ENCODE peak calls at places on chromosomes 11 and 22, in four cellular contexts. A is aorta, F is SK-N-SH, E is foreskin keratinocyte. X is an unnamed sample. For H3K4me1, the result is how much of the 10 kb centered on the place peaks cover.

GRCh38 chr11:102831128-102831708 is 12.2 kb downstream of the MMP3 start:
- DNase-seq in A (peak), E (no peak), F (peak), X (peak)

GRCh38 chr11:105000797-105001196 is 22.2 kb downstream of the CASP5 start:
- DNase-seq in A (peak), E (no peak), F (no peak), X (no peak)

GRCh38 chr11:15266999-15267398 is 152.3 kb downstream of the INSC start:
- DNase-seq in A (no peak), F (no peak), E (no peak), X (no peak)

GRCh38 chr22:36413022-36413770 is 25.4 kb upstream of the MYH9 start:
- DNase-seq in E (no peak), A (no peak), F (no peak), X (no peak)

GRCh38 chr11:68842427-68843051 is 823 bp upstream of the CPT1A start:
- DNase-seq in F (no peak), A (no peak), E (no peak), X (no peak)

GRCh38 chr11:17544181-17544622 is at the start of gene USH1C:
- DNase-seq in A (no peak), F (peak), E (no peak), X (peak)

GRCh38 chr11:76781861-76782500 is 1.2 kb upstream of the TSKU start:
- DNase-seq in F (no peak), A (peak), E (no peak), X (peak)

GRCh38 chr22:24137595-24137994 is 43.7 kb upstream of the SUSD2 start:
- DNase-seq in F (no peak), E (no peak), A (no peak), X (no peak)

GRCh38 chr22:44130076-44130711 is 50.5 kb upstream of the PARVG start:
- DNase-seq in E (peak), F (peak), A (no peak), X (no peak)

GRCh38 chr11:46350695-46351094 is 3.4 kb downstream of the DGKZ start:
- DNase-seq in F (no peak), E (no peak), A (no peak), X (no peak)

GRCh38 chr11:46351606-46352005 is 4.3 kb downstream of the DGKZ start:
- DNase-seq in A (no peak), F (no peak), E (no peak), X (no peak)

GRCh38 chr11:46352063-46352841 is 5.0 kb downstream of the DGKZ start:
- DNase-seq in F (peak), A (no peak), E (no peak), X (no peak)

GRCh38 chr11:46348986-46349401 is 1.7 kb downstream of the DGKZ start:
- DNase-seq in E (no peak), F (no peak), A (no peak), X (no peak)

DNA sequence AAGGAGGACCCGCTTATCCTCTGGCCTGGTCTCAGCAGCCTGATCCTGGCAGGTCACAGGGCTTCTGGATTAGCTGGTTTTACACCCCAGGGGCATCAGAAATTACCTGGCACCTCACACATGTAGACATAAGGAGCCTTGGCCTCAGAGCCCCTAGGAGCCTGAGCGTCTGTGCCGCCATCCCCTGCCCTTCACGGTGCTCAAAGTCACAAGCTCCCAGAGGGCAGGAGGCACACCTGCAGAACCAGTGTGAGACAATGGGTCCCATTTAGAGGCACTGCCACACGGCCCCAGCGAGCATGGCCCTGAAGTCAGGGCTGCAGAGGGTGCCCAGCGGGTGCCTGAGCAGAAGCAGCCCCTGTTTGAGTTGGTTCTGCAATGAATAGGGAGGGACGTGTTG is 3.9 kb downstream of the DGKZ start:
- DNase-seq in F (no peak), A (no peak), E (no peak), X (no peak)
- H3K4me1 ChIP-seq in F (under half), A (under half), E (under half), X (under half)

GRCh38 chr11:130834886-130835285 is 81.4 kb downstream of the SNX19 start:
- DNase-seq in A (no peak), F (no peak), E (no peak), X (no peak)
- H3K4me1 ChIP-seq in A (under half), F (under half), E (under half), X (under half)

GRCh38 chr22:30206964-30207363 is 39.6 kb downstream of the LIF start:
- DNase-seq in E (peak), A (peak), F (peak), X (no peak)

GRCh38 chr22:30204015-30204741 is 42.4 kb downstream of the LIF start:
- DNase-seq in E (no peak), A (no peak), F (peak), X (no peak)

GRCh38 chr22:30202531-30203006 is 44.0 kb downstream of the LIF start:
- DNase-seq in F (no peak), E (no peak), A (peak), X (peak)

GRCh38 chr22:30204742-30205111 is 41.8 kb downstream of the LIF start:
- DNase-seq in E (no peak), A (no peak), F (peak), X (no peak)

GRCh38 chr22:30205281-30206115 is 41.1 kb downstream of the LIF start:
- DNase-seq in F (peak), A (no peak), E (peak), X (no peak)
- H3K4me1 ChIP-seq in F (under half), A (under half), E (under half), X (under half)

DNA sequence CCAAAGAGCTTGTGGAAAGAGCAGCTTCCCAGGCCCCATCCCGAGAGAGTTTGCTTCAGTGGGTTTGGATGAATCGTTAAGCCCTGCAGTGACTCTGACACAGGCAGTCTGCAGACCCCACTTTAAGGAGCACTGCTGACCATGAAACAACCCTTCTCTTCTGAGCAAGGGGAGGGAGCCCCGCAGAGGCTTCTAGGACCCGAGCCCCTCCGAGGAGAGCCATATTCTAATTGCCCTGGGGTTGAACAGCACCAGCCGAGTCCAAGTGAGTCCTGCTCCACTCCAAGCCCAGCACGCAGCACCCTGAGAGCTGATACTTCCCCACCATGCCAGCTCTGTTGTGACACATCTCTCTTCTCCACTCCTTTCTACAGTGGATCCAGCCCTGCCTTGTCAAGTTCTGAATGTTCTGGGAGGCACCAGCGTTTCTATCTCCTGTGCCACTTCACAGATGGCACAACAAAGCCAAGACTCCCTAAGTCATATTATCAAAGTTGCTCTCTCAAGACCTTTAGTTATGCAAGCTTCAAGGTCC is 10.4 kb downstream of the USP2 start:
- DNase-seq in F (no peak), A (no peak), E (no peak), X (no peak)
- H3K4me1 ChIP-seq in F (half or more), A (under half), E (under half), X (half or more)

GRCh38 chr11:119701591-119702260 is 27.3 kb downstream of the NECTIN1 start:
- DNase-seq in A (no peak), E (no peak), F (peak), X (no peak)

GRCh38 chr11:119704849-119705248 is 24.2 kb downstream of the NECTIN1 start:
- DNase-seq in E (no peak), F (no peak), A (no peak), X (no peak)

GRCh38 chr11:119700030-119700429 is 29.0 kb downstream of the NECTIN1 start:
- DNase-seq in A (no peak), F (no peak), E (no peak), X (no peak)

GRCh38 chr11:119700536-119701346 is 28.3 kb downstream of the NECTIN1 start:
- DNase-seq in F (no peak), E (peak), A (no peak), X (no peak)

GRCh38 chr11:119702261-119702591 is 26.8 kb downstream of the NECTIN1 start:
- DNase-seq in A (no peak), E (no peak), F (peak), X (no peak)
- H3K4me1 ChIP-seq in A (under half), E (under half), F (half or more), X (under half)